ENCODE peak calls at places on chromosomes 5 and 9, in ten cellular contexts. R is NCI-H345; Y is hypothalamus; F is NCI-H774; H is NCI-H510A treated with DMSO at 0.1 percent for 48 hours; A is NCI-H69; Q is bronchial epithelial cell; Z is stimulated activated CD8-positive, alpha-beta memory T cell treated with anti-CD3 and anti-CD28 coated beads, Interleukin-2, amount 100 ng/mL, for 1 hour; G is cardiac septum; U is activated CD4-positive, alpha-beta T cell treated with anti-CD3 and anti-CD28 coated beads, Interleukin-2, amount 50 U/mL, for 1 hour. N is an unnamed sample.

GRCh38 chr9:83032065-83032625 is 30.8 kb downstream of the RASEF start:
- DNase-seq in R (no peak), Y (no peak), F (no peak), H (peak), A (peak), Q (peak), Z (no peak), G (no peak), U (no peak), N (no peak)

GRCh38 chr9:112028242-112029221 is 131.9 kb downstream of the UGCG start:
- DNase-seq in R (no peak), Y (no peak), F (no peak), H (no peak), A (no peak), Q (no peak), Z (no peak), G (no peak), U (no peak), N (no peak)

GRCh38 chr9:116484483-116484776 is 202.7 kb upstream of the TRIM32 start:
- DNase-seq in R (no peak), Y (no peak), F (no peak), H (no peak), A (no peak), Q (no peak), Z (no peak), G (no peak), U (no peak), N (no peak)

GRCh38 chr5:150410524-150411244 is 2.0 kb downstream of the CD74 start:
- DNase-seq in R (peak), Y (peak), F (peak), H (peak), A (peak), Q (peak), Z (peak), G (no peak), U (peak), N (peak)

GRCh38 chr9:71931166-71931565 is 19.7 kb downstream of the C9orf85 start:
- DNase-seq in R (no peak), Y (no peak), F (no peak), H (no peak), A (no peak), Q (no peak), Z (no peak), G (no peak), U (no peak), N (no peak)

GRCh38 chr5:157266286-157267007 is 524 bp downstream of the CYFIP2 start:
- DNase-seq in R (peak), Y (no peak), F (peak), H (peak), A (peak), Q (no peak), Z (no peak), G (no peak), U (peak), N (no peak)

GRCh38 chr9:134366223-134367031 is 40.2 kb downstream of the RXRA start:
- DNase-seq in R (peak), Y (peak), F (peak), H (peak), A (peak), Q (peak), Z (no peak), G (peak), U (no peak), N (peak)

GRCh38 chr9:123377211-123377971 is 21.4 kb downstream of the CRB2 start:
- DNase-seq in R (no peak), Y (no peak), F (no peak), H (no peak), A (peak), Q (no peak), Z (no peak), G (no peak), U (no peak), N (no peak)

GRCh38 chr5:178201927-178202235 is 2.5 kb upstream of the HNRNPAB start:
- DNase-seq in R (no peak), Y (no peak), F (no peak), H (no peak), A (no peak), Q (no peak), Z (no peak), G (no peak), U (no peak), N (no peak)

GRCh38 chr5:159976921-159977320 is 32.0 kb upstream of the TTC1 start:
- DNase-seq in R (no peak), Y (no peak), F (no peak), H (no peak), A (no peak), Q (no peak), Z (no peak), G (no peak), U (no peak), N (no peak)

GRCh38 chr5:50744761-50745160 is 78.3 kb downstream of the PARP8 start:
- DNase-seq in R (no peak), Y (no peak), F (no peak), H (no peak), A (no peak), Q (peak), Z (no peak), G (no peak), U (no peak), N (no peak)

GRCh38 chr9:33921967-33922895 is 105.3 kb downstream of the UBE2R2 start:
- DNase-seq in R (peak), Y (no peak), F (no peak), H (peak), A (peak), Q (peak), Z (no peak), G (no peak), U (peak), N (no peak)

GRCh38 chr9:123287639-123288038 is 19.3 kb upstream of the STRBP start:
- DNase-seq in R (no peak), Y (no peak), F (no peak), H (no peak), A (no peak), Q (no peak), Z (no peak), G (no peak), U (no peak), N (no peak)

GRCh38 chr5:77101298-77101697 is 14.2 kb upstream of the ZBED3 start:
- DNase-seq in R (no peak), Y (no peak), F (no peak), H (no peak), A (no peak), Q (peak), Z (no peak), G (no peak), U (no peak), N (no peak)

GRCh38 chr5:34003941-34004340 is 3.9 kb downstream of the AMACR start:
- DNase-seq in R (no peak), Y (no peak), F (no peak), H (no peak), A (no peak), Q (no peak), Z (no peak), G (no peak), U (no peak), N (no peak)

GRCh38 chr5:150762216-150762615 is 3.4 kb upstream of the DCTN4 start:
- DNase-seq in R (no peak), Y (no peak), F (no peak), H (no peak), A (no peak), Q (peak), Z (no peak), G (no peak), U (no peak), N (no peak)

GRCh38 chr9:5817776-5818336 is 15.1 kb downstream of the ERMP1 start:
- DNase-seq in R (no peak), Y (no peak), F (no peak), H (no peak), A (no peak), Q (peak), Z (no peak), G (no peak), U (no peak), N (no peak)

GRCh38 chr5:138223532-138223931 is 10.4 kb upstream of the CDC23 start:
- DNase-seq in R (no peak), Y (no peak), F (no peak), H (no peak), A (no peak), Q (no peak), Z (no peak), G (no peak), U (no peak), N (no peak)

GRCh38 chr5:133048993-133049725 is 2.7 kb upstream of the HSPA4 start:
- DNase-seq in R (no peak), Y (no peak), F (no peak), H (no peak), A (peak), Q (no peak), Z (no peak), G (no peak), U (no peak), N (no peak)

GRCh38 chr5:170445936-170446335 is 56.8 kb upstream of the KCNMB1 start:
- DNase-seq in R (no peak), Y (no peak), F (no peak), H (no peak), A (no peak), Q (no peak), Z (no peak), G (no peak), U (no peak), N (no peak)

GRCh38 chr5:55030220-55030619 is 6.2 kb downstream of the GZMK start:
- DNase-seq in R (peak), Y (no peak), F (peak), H (no peak), A (peak), Q (no peak), Z (no peak), G (no peak), U (no peak), N (no peak)

GRCh38 chr5:73448451-73449136 is at the start of gene FOXD1:
- DNase-seq in R (peak), Y (peak), F (peak), H (peak), A (peak), Q (peak), Z (no peak), G (no peak), U (no peak), N (peak)

GRCh38 chr5:14699807-14700400 is 35.4 kb downstream of the OTULIN start:
- DNase-seq in R (no peak), Y (no peak), F (no peak), H (no peak), A (no peak), Q (no peak), Z (no peak), G (no peak), U (no peak), N (no peak)

GRCh38 chr5:128667751-128668150 is 129.7 kb upstream of the FBN2 start:
- DNase-seq in R (no peak), Y (no peak), F (no peak), H (no peak), A (no peak), Q (peak), Z (no peak), G (no peak), U (no peak), N (no peak)

GRCh38 chr5:96093890-96094381 is 132.3 kb upstream of the ELL2 start:
- DNase-seq in R (no peak), Y (no peak), F (peak), H (no peak), A (peak), Q (peak), Z (no peak), G (no peak), U (no peak), N (no peak)

GRCh38 chr5:6287136-6287535 is 91.2 kb downstream of the MED10 start:
- DNase-seq in R (no peak), Y (no peak), F (no peak), H (no peak), A (no peak), Q (no peak), Z (no peak), G (no peak), U (no peak), N (no peak)

GRCh38 chr5:109830955-109831502 is 141.3 kb downstream of the MAN2A1 start:
- DNase-seq in R (no peak), Y (no peak), F (no peak), H (peak), A (peak), Q (peak), Z (no peak), G (no peak), U (no peak), N (no peak)

N was measured in prostate gland.